ENCODE peak calls at places on chromosomes 11 and 22, in nine cellular contexts. X, T, W, F, Q, L, C, U and G are unnamed samples.

GRCh38 chr22:19717691-19718254 is 3.5 kb downstream of the SEPTIN5 start:
- DNase-seq in L (peak; percentile 71), F (peak; percentile 70), U (peak; percentile 55), T (peak; percentile 81), Q (peak; percentile 76), X (no peak), C (peak; percentile 99), W (no peak), G (peak; percentile 84)

GRCh38 chr11:114366331-114367243 is 33.7 kb downstream of the C11orf71 start:
- DNase-seq in X (no peak), U (no peak), F (no peak), C (no peak), L (no peak), Q (no peak), W (no peak), T (peak; percentile 10), G (no peak)

GRCh38 chr11:71117311-71117710 is 135.1 kb downstream of the SHANK2 start:
- DNase-seq in Q (no peak), L (no peak), T (no peak), U (no peak), F (no peak), X (no peak), W (no peak), C (no peak), G (no peak)

GRCh38 chr11:18754308-18754707 is 28.3 kb upstream of the IGSF22 start:
- DNase-seq in C (no peak), T (peak; percentile 19), W (no peak), X (no peak), U (no peak), L (no peak), F (no peak), Q (no peak), G (no peak)

GRCh38 chr11:70354629-70355028 is 43.7 kb upstream of the CTTN start:
- DNase-seq in X (no peak), W (no peak), L (no peak), T (no peak), C (no peak), Q (no peak), U (no peak), F (no peak), G (no peak)

GRCh38 chr11:124080319-124081001 is 34.8 kb upstream of the VWA5A start:
- DNase-seq in F (no peak), C (no peak), T (no peak), W (no peak), L (no peak), Q (no peak), X (no peak), U (no peak), G (no peak)

GRCh38 chr11:117565709-117566108 is 231.3 kb downstream of the DSCAML1 start:
- DNase-seq in F (no peak), W (no peak), T (no peak), X (peak; percentile 38), C (no peak), Q (no peak), U (no peak), L (no peak), G (no peak)

GRCh38 chr22:48750282-48750681 is 1077.4 kb downstream of the BRD1 start:
- DNase-seq in F (no peak), C (no peak), Q (no peak), U (no peak), W (no peak), T (no peak), L (no peak), X (no peak), G (no peak)

GRCh38 chr22:26918236-26918635 is 260.8 kb downstream of the MIAT start:
- DNase-seq in Q (no peak), T (no peak), X (no peak), W (no peak), U (no peak), C (no peak), L (no peak), F (no peak), G (no peak)

GRCh38 chr11:117644403-117645155 is 152.4 kb downstream of the DSCAML1 start:
- DNase-seq in X (no peak), C (no peak), U (no peak), L (no peak), F (no peak), W (no peak), Q (no peak), T (no peak), G (peak; percentile 49)

GRCh38 chr22:42905702-42906183 is 48.7 kb upstream of the ARFGAP3 start:
- DNase-seq in L (peak; percentile 72), X (no peak), W (no peak), Q (no peak), U (no peak), C (no peak), T (no peak), F (no peak), G (no peak)

GRCh38 chr11:121630041-121630440 is 177.3 kb upstream of the SORL1-AS1 start:
- DNase-seq in X (no peak), C (no peak), W (no peak), U (no peak), T (peak; percentile 24), F (no peak), L (no peak), Q (no peak), G (no peak)

GRCh38 chr11:109208116-109208515 is 213.9 kb upstream of the C11orf87 start:
- DNase-seq in U (no peak), W (no peak), C (no peak), L (no peak), F (no peak), X (no peak), T (no peak), Q (no peak), G (no peak)

GRCh38 chr22:32354360-32355351 is 3.0 kb upstream of the RFPL3 start:
- DNase-seq in Q (no peak), W (no peak), C (no peak), X (no peak), F (no peak), U (no peak), L (no peak), T (no peak), G (no peak)

GRCh38 chr11:1919428-1920127 is at the start of gene TNNT3:
- DNase-seq in W (no peak), L (peak; percentile 72), Q (no peak), F (no peak), U (no peak), C (no peak), T (no peak), X (no peak), G (peak; percentile 50)

GRCh38 chr11:19921976-19922688 is 209.5 kb downstream of the NAV2 start:
- DNase-seq in T (no peak), X (no peak), W (no peak), F (no peak), Q (no peak), U (no peak), C (no peak), L (no peak), G (no peak)